ENCODE peak calls at places on chromosomes 7 and 10, in nine cellular contexts. R is tibial artery, G is left ventricle myocardium inferior, J is HFFc6, V is GM12865, X is mucosa of descending colon, H is fibroblast of mammary gland, A is left lung, N is breast epithelium. Q is an unnamed sample.

GRCh38 chr10:48364659-48365405 is 58.4 kb downstream of the MAPK8 start:
- DNase-seq in R (no peak), G (no peak), J (peak), V (no peak), X (no peak), H (peak), A (no peak), N (no peak), Q (no peak)

GRCh38 chr10:27620425-27621397 is 116.6 kb downstream of the RAB18 start:
- DNase-seq in R (peak), G (peak), J (peak), V (no peak), X (no peak), H (peak), A (no peak), N (no peak), Q (no peak)

GRCh38 chr10:3828404-3829192 is 43.6 kb upstream of the KLF6 start:
- DNase-seq in R (no peak), G (no peak), J (peak), V (peak), X (peak), H (peak), A (peak), N (no peak), Q (no peak)

GRCh38 chr7:90766814-90767564 is 170.9 kb downstream of the CDK14 start:
- DNase-seq in R (peak), G (peak), J (peak), V (no peak), X (no peak), H (peak), A (no peak), N (no peak), Q (no peak)

GRCh38 chr7:22208806-22209205 is 148.1 kb downstream of the RAPGEF5 start:
- DNase-seq in R (no peak), G (no peak), J (no peak), V (no peak), X (no peak), H (no peak), A (no peak), N (no peak), Q (no peak)

GRCh38 chr10:43235070-43235900 is 31.6 kb downstream of the RASGEF1A start:
- DNase-seq in R (peak), G (peak), J (no peak), V (no peak), X (peak), H (no peak), A (peak), N (no peak), Q (no peak)

GRCh38 chr7:151057989-151058765 is 480 bp upstream of the CDK5 start:
- DNase-seq in R (peak), G (peak), J (peak), V (peak), X (peak), H (peak), A (peak), N (peak), Q (peak)

GRCh38 chr7:24851791-24852190 is 94.5 kb upstream of the GSDME start:
- DNase-seq in R (no peak), G (no peak), J (no peak), V (no peak), X (no peak), H (peak), A (no peak), N (no peak), Q (no peak)

GRCh38 chr10:132290631-132291030 is 17.1 kb downstream of the STK32C start:
- DNase-seq in R (no peak), G (no peak), J (no peak), V (no peak), X (peak), H (no peak), A (no peak), N (no peak), Q (no peak)

GRCh38 chr10:3848768-3849643 is 64.0 kb upstream of the KLF6 start:
- DNase-seq in R (no peak), G (no peak), J (peak), V (no peak), X (no peak), H (peak), A (no peak), N (no peak), Q (no peak)

GRCh38 chr7:2218444-2218785 is 14.3 kb downstream of the MAD1L1 start:
- DNase-seq in R (no peak), G (no peak), J (no peak), V (no peak), X (no peak), H (no peak), A (no peak), N (no peak), Q (no peak)

GRCh38 chr7:1678571-1679325 is 8.7 kb downstream of the ELFN1 start:
- DNase-seq in R (peak), G (no peak), J (no peak), V (no peak), X (peak), H (no peak), A (peak), N (peak), Q (no peak)

GRCh38 chr10:72557362-72557761 is 68.5 kb downstream of the MICU1 start:
- DNase-seq in R (no peak), G (no peak), J (peak), V (no peak), X (no peak), H (peak), A (no peak), N (no peak), Q (no peak)

GRCh38 chr7:30842542-30843451 is 68.9 kb upstream of the AQP1 start:
- DNase-seq in R (peak), G (no peak), J (no peak), V (no peak), X (no peak), H (peak), A (no peak), N (no peak), Q (no peak)

GRCh38 chr10:127743205-127743604 is 6.2 kb downstream of the FOXI2 start:
- DNase-seq in R (no peak), G (no peak), J (no peak), V (no peak), X (no peak), H (no peak), A (no peak), N (no peak), Q (no peak)

GRCh38 chr10:32041290-32042028 is 14.8 kb downstream of the KIF5B start:
- DNase-seq in R (no peak), G (no peak), J (no peak), V (no peak), X (no peak), H (no peak), A (no peak), N (no peak), Q (no peak)

GRCh38 chr7:150820578-150821198 is 20.1 kb downstream of the TMEM176A start:
- DNase-seq in R (no peak), G (no peak), J (no peak), V (peak), X (no peak), H (no peak), A (no peak), N (no peak), Q (no peak)

GRCh38 chr10:133471300-133472109 is 17.8 kb downstream of the SCART1 start:
- DNase-seq in R (no peak), G (no peak), J (no peak), V (no peak), X (no peak), H (no peak), A (no peak), N (no peak), Q (no peak)

GRCh38 chr7:55335786-55336185 is 29.4 kb upstream of the LANCL2 start:
- DNase-seq in R (no peak), G (no peak), J (no peak), V (no peak), X (no peak), H (no peak), A (no peak), N (no peak), Q (no peak)

GRCh38 chr10:32955299-32955772 is 2.7 kb downstream of the ITGB1 start:
- DNase-seq in R (no peak), G (no peak), J (no peak), V (no peak), X (no peak), H (no peak), A (no peak), N (no peak), Q (no peak)

GRCh38 chr7:144098776-144099175 is 10.6 kb upstream of the OR2A2 start:
- DNase-seq in R (no peak), G (no peak), J (no peak), V (no peak), X (no peak), H (no peak), A (no peak), N (no peak), Q (no peak)
- TF ChIP-seq CTCF in R (no peak), G (no peak), J (no peak), V (no peak), X (no peak), H (no peak), A (no peak), N (no peak), Q (no peak)

DNA sequence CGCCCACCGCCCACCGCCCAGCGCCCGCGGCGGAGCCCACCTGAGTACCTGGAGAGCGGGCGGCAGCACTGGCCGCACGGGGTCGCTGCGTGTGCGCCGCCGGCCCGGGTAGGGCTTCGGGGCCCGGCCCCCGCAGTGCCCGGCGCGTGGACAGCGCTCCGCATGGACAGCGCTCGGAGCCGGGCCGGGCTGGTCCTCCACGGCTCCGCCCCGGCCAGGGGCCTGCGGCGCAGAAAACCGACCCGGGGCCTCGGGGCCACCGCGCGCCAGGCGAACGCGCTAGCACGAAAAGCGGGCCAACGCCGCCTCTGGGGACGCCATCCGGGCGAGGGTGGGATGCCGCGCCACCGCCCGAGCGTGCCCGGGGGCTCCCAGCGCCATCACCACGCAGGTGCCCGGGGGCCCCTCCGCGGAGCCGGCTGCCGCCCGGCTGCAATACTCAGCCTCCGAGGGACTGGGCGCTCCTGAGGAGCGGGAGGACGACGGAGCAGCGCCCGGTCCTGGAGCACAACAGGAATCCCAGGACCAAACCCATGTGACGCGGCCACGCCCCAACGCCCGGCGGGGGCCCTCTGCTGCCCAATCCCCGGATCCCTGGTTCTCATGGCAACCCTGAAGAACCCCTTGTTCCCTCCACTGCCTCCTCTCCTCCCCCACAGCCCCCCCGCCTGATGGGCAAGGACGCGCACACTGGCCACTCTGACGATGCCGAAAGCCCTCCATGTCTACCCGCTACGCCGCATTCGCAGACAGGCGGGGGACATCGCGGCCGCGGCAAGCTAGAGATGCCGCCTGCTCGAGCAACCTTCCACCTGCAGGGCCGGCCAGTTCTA is at the start of gene GRB10:
- DNase-seq in R (peak), G (peak), J (no peak), V (no peak), X (peak), H (peak), A (no peak), N (no peak), Q (no peak)
- TF ChIP-seq CTCF in R (peak), G (peak), J (peak), V (no peak), X (no peak), H (no peak), A (no peak), N (no peak), Q (no peak)

GRCh38 chr10:125739994-125740679 is 20.6 kb downstream of the EDRF1 start:
- DNase-seq in R (no peak), G (no peak), J (no peak), V (no peak), X (no peak), H (no peak), A (no peak), N (no peak), Q (no peak)

GRCh38 chr10:125734148-125734547 is 14.6 kb downstream of the EDRF1 start:
- DNase-seq in R (no peak), G (no peak), J (no peak), V (no peak), X (no peak), H (no peak), A (no peak), N (no peak), Q (no peak)

DNA sequence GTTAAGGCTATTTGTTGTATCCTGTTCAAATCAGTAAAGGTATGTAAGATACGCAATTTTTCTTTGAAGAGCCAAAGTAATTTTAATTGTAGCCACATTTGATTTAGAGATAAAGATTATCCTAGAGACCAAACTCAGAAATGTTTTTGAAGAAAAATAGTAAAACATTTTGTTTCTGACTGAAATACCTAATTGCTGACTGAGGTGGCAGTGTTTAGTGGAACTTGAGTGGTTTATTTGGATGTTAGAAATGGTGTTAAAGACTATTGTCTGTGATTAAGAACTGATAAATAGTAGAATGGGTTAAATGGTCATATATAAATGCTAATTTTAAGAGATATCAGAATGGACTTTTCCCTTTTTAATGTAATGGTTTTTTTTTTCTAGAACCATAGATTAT is 15.3 kb downstream of the EDRF1 start:
- DNase-seq in R (no peak), G (no peak), J (no peak), V (no peak), X (no peak), H (no peak), A (no peak), N (no peak), Q (no peak)
- TF ChIP-seq CTCF in R (no peak), G (no peak), J (peak), V (no peak), X (no peak), H (no peak), A (no peak), N (no peak), Q (no peak)

GRCh38 chr10:65952086-65952485 is 973.8 kb upstream of the LRRTM3 start:
- DNase-seq in R (no peak), G (no peak), J (no peak), V (no peak), X (no peak), H (no peak), A (no peak), N (no peak), Q (no peak)
- TF ChIP-seq CTCF in R (no peak), G (no peak), J (no peak), V (no peak), X (no peak), H (no peak), A (no peak), N (no peak), Q (no peak)

GRCh38 chr10:87850742-87851205 is 12.6 kb downstream of the KLLN start:
- DNase-seq in R (peak), G (peak), J (peak), V (peak), X (peak), H (peak), A (peak), N (no peak), Q (no peak)
- TF ChIP-seq CTCF in R (peak), G (peak), J (peak), V (peak), X (peak), H (peak), A (peak), N (peak), Q (no peak)